ENCODE peak calls at places on chromosomes 7 and 10, in six cellular contexts. M is NT2/D1, K is SJSA1, S is fibroblast of the aortic adventitia, E is colonic mucosa, N is lower lobe of right lung. P is an unnamed sample.

GRCh38 chr7:141660259-141660658 is 41.7 kb downstream of the DENND11 start:
- DNase-seq in K (no peak), S (no peak), N (no peak), E (no peak), M (no peak), P (no peak)

GRCh38 chr10:118662228-118663035 is 67.0 kb upstream of the PRLHR start:
- DNase-seq in E (no peak), K (no peak), N (no peak), S (no peak), M (no peak), P (no peak)

GRCh38 chr10:113103131-113103830 is 153.2 kb downstream of the TCF7L2 start:
- DNase-seq in M (no peak), K (peak), E (no peak), S (no peak), N (no peak), P (peak)

GRCh38 chr10:101293007-101293723 is 60.8 kb upstream of the BTRC start:
- DNase-seq in K (no peak), N (no peak), M (no peak), E (no peak), S (no peak), P (no peak)

GRCh38 chr10:108051218-108051617 is 886.7 kb upstream of the SORCS1 start:
- DNase-seq in S (no peak), M (no peak), E (no peak), N (no peak), K (no peak), P (no peak)

GRCh38 chr7:152733286-152733934 is 26.1 kb upstream of the ACTR3B start:
- DNase-seq in E (no peak), M (no peak), S (peak), N (no peak), K (no peak), P (no peak)

GRCh38 chr7:38195804-38196595 is 18.0 kb downstream of the STARD3NL start:
- DNase-seq in M (no peak), S (peak), N (no peak), K (no peak), E (no peak), P (peak)

GRCh38 chr7:46566375-46566774 is 645.3 kb upstream of the IGFBP3 start:
- DNase-seq in E (no peak), N (no peak), M (no peak), S (peak), K (no peak), P (peak)

GRCh38 chr7:92831716-92832622 is 4.4 kb downstream of the CDK6 start:
- DNase-seq in N (no peak), E (peak), M (no peak), S (peak), K (peak), P (peak)

GRCh38 chr10:13450078-13450477 is 78.7 kb downstream of the BEND7 start:
- DNase-seq in S (peak), K (no peak), N (no peak), E (no peak), M (no peak), P (peak)

GRCh38 chr10:116849271-116850057 is at the start of gene ENO4:
- DNase-seq in M (peak), S (peak), E (peak), N (peak), K (peak), P (peak)

GRCh38 chr10:124093076-124093773 is at the start of gene CHST15:
- DNase-seq in K (no peak), N (peak), M (peak), S (peak), E (no peak), P (peak)

GRCh38 chr10:69327463-69328345 is 49.4 kb downstream of the HK1 start:
- DNase-seq in S (peak), N (peak), E (peak), K (no peak), M (no peak), P (peak)

GRCh38 chr7:51121945-51122425 is 194.6 kb downstream of the COBL start:
- DNase-seq in K (no peak), S (no peak), E (no peak), M (no peak), N (no peak), P (no peak)

GRCh38 chr10:15223174-15223573 is 54.7 kb upstream of the NMT2 start:
- DNase-seq in K (no peak), M (no peak), S (peak), E (no peak), N (no peak), P (peak)

GRCh38 chr10:50740351-50740688 is 584 bp downstream of the ASAH2B start:
- DNase-seq in S (peak), N (no peak), E (no peak), M (no peak), K (peak), P (peak)

GRCh38 chr10:37975407-37975991 is 948 bp downstream of the ZNF25 start:
- DNase-seq in S (peak), K (no peak), E (no peak), M (no peak), N (no peak), P (peak)

GRCh38 chr7:133976140-133976539 is 151.0 kb upstream of the LRGUK start:
- DNase-seq in K (no peak), E (no peak), M (no peak), N (no peak), S (no peak), P (no peak)

GRCh38 chr10:121084029-121084674 is 233.0 kb downstream of the WDR11 start:
- DNase-seq in N (no peak), M (no peak), S (no peak), K (no peak), E (no peak), P (no peak)

GRCh38 chr10:76547352-76547972 is 1090.1 kb downstream of the KCNMA1 start:
- DNase-seq in K (peak), E (peak), S (peak), M (peak), N (peak), P (peak)

GRCh38 chr7:130899638-130900401 is 165.8 kb upstream of the KLF14 start:
- DNase-seq in K (no peak), S (no peak), N (no peak), M (no peak), E (peak), P (no peak)

GRCh38 chr7:128809363-128809762 is 17.6 kb downstream of the CCDC136 start:
- DNase-seq in M (no peak), N (no peak), K (no peak), E (no peak), S (no peak), P (no peak)

GRCh38 chr7:128801008-128801407 is 9.2 kb downstream of the CCDC136 start:
- DNase-seq in K (no peak), N (no peak), S (no peak), E (peak), M (no peak), P (no peak)

GRCh38 chr7:128804472-128804871 is 12.7 kb downstream of the CCDC136 start:
- DNase-seq in M (no peak), E (no peak), N (no peak), K (no peak), S (no peak), P (no peak)

GRCh38 chr7:128801667-128802066 is 9.9 kb downstream of the CCDC136 start:
- DNase-seq in K (no peak), M (no peak), E (no peak), S (no peak), N (no peak), P (no peak)

DNA sequence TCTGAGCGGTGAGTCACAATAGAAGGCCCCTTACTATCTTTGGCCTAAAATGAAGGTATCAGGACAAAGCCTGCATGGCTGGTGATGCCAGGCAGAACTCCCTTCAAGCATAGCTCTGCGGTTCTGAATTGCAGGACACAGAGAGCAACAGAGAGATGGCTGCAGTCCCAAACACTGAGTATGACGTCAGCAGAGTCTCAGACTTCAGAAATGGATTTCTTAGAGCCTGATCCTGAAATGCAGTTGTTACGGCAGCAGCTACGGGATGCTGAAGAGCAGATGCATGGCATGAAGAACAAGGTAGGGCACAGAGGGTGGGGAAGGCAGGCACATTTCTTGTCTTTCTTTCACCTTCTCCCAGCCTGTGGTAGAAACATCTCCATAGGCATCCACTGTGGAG is 13.5 kb downstream of the CCDC136 start:
- DNase-seq in K (no peak), M (no peak), N (no peak), E (no peak), S (peak), P (no peak)
- H3K4me3 ChIP-seq in K (no peak), M (no peak), N (no peak), E (no peak), S (no peak), P (no peak)

GRCh38 chr7:339696-340095 is 49.7 kb downstream of the FOXL3 start:
- DNase-seq in K (no peak), E (no peak), M (no peak), N (no peak), S (no peak), P (no peak)
- H3K4me3 ChIP-seq in K (no peak), E (no peak), M (no peak), N (no peak), S (no peak), P (no peak)

DNA sequence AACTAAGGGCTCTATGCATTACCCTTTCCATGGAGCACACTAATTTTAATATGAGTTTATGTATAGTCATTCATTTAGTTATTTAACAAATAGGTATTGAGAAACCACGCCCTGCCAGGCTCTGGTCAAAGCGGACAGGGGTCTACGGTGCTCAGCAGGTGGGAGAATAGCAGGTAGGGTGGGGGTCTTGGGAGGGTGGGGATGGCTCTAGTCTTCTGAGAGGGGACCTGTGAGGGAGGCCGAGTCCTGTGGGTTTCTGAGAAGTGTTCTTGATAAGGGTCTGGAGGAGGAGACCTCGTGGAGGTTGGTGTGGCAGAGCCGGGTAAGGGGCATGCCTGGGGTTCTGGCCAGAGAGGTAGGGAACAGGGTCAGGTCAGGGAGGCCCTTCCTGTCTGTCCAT is 1.1 kb downstream of the WDFY4 start:
- DNase-seq in E (no peak), N (no peak), M (no peak), S (no peak), K (no peak), P (no peak)
- H3K4me3 ChIP-seq in E (no peak), N (peak), M (no peak), S (no peak), K (no peak), P (no peak)

GRCh38 chr10:72611783-72612182 is 14.1 kb downstream of the MICU1 start:
- DNase-seq in S (peak), M (no peak), N (no peak), K (no peak), E (no peak), P (no peak)

GRCh38 chr10:72615985-72616384 is 9.9 kb downstream of the MICU1 start:
- DNase-seq in E (no peak), K (no peak), S (peak), M (no peak), N (no peak), P (no peak)

GRCh38 chr10:72616716-72617115 is 9.2 kb downstream of the MICU1 start:
- DNase-seq in K (no peak), S (peak), M (no peak), N (no peak), E (no peak), P (no peak)

GRCh38 chr10:72612203-72612826 is 13.6 kb downstream of the MICU1 start:
- DNase-seq in N (no peak), E (no peak), M (no peak), S (peak), K (no peak), P (peak)
- H3K4me3 ChIP-seq in N (peak), E (no peak), M (no peak), S (no peak), K (no peak), P (peak)

GRCh38 chr7:18497082-18497481 is 1.5 kb downstream of the HDAC9 start:
- DNase-seq in M (no peak), E (no peak), S (no peak), N (no peak), K (no peak), P (no peak)
- H3K4me3 ChIP-seq in M (peak), E (no peak), S (peak), N (no peak), K (no peak), P (no peak)

DNA sequence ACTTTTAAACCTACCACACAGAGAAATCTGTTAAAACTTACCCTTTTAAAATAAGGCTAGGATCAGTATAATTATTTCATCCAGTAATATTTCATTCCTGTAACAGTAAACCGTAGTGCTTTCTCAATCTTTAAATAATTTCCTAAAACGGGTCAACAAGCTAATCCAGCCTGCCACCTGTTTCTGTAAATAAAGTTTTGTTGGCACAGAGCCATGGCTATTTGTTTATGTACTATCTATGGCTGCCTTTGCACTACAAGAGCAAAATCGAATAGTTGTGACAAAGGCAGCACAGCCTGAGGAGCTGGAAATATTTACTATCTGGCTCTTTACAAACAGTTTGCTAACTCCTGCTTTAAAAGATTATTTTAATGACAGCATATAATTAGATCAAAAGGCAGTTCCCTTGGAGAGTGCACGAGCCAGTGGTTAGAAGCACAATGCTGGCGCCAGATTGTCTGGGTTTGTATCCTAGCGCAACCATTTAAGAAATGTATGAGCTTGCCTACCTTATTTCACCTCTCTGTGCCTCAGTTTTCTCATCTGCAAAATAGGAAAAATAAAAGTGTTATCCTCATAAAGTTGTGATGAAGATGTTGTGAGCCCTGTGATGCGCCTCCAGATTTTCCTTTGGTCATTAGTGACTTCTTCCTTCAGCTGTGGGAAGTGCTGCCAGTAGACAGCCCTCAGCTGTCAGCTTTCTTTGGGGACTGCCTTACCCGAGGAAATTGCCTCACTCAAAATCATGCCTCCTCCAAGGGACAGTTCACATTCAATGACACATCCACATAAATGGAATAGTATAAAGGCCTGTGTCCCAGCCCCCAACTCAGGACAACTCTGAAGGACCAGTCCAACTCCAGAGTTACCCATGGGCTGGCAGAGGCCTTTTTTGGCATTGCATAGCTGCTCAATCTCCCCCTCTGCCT is 11.8 kb upstream of the MIOS start:
- DNase-seq in N (no peak), M (no peak), K (no peak), E (no peak), S (no peak), P (peak)
- H3K4me3 ChIP-seq in N (no peak), M (no peak), K (no peak), E (no peak), S (no peak), P (no peak)

DNA sequence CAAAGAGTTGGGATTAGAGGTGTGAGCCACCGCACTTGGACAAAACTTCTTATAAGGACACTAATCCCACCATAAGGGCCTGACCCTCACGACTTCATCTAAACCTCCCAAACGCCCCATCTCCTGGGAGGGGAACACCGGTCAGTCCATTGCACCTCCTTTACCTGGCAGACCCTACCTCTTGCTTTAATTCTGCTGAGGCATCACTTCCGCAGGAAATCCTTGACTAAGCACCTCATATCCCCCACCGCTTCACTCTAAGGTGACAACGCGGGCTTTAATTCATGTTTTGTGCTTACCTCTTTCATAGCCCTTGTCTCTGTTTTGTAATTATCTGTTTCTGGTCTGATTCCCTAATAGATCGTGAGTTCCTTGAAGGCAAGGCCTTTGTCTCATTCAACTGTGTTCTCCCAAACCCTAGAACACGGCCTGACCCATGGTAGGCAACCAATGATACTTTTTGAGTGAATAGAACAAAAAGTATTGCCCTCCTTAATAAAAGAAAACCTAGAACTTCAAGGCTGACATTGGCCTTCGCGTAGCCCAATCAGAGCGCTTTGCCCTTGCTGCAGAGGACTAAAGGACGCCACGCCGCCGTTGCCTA is 453 bp upstream of the ZNF862 start:
- DNase-seq in S (no peak), M (no peak), N (no peak), K (no peak), E (no peak), P (no peak)
- H3K4me3 ChIP-seq in S (no peak), M (no peak), N (no peak), K (peak), E (no peak), P (peak)

GRCh38 chr7:120733143-120733542 is 124.8 kb downstream of the TSPAN12 start:
- DNase-seq in S (peak), M (no peak), N (no peak), E (no peak), K (no peak), P (no peak)

GRCh38 chr7:120735791-120736190 is 122.2 kb downstream of the TSPAN12 start:
- DNase-seq in M (no peak), S (peak), E (no peak), K (no peak), N (no peak), P (no peak)

GRCh38 chr7:120732256-120732655 is 125.7 kb downstream of the TSPAN12 start:
- DNase-seq in S (peak), E (no peak), M (no peak), N (no peak), K (no peak), P (no peak)

GRCh38 chr7:120731276-120731675 is 126.7 kb downstream of the TSPAN12 start:
- DNase-seq in E (no peak), N (no peak), S (no peak), K (no peak), M (no peak), P (no peak)

DNA sequence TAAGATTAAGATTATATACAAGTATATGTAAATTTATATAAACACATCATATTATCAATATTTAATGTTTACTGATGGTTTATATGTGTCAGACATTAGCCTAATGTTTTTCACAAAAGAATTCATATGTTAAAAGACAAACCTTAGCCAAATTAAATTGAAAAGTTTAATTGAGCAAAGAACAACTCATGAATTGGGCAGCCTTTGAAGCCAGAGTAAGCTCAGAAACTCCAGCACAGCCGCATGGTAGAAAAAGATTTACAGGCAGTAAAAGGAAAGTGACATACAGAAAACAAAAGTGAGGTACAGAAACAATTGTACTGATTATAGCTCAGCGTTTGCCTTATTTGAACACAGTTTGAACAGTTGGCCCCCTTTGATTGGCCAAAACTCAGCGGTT is 124.1 kb downstream of the TSPAN12 start:
- DNase-seq in S (no peak), N (no peak), K (no peak), E (no peak), M (no peak), P (no peak)
- H3K4me3 ChIP-seq in S (no peak), N (no peak), K (no peak), E (no peak), M (no peak), P (no peak)

GRCh38 chr10:689433-690226 is at the start of gene DIP2C:
- DNase-seq in M (no peak), K (peak), E (peak), S (peak), N (peak), P (peak)
- H3K4me3 ChIP-seq in M (peak), K (peak), E (peak), S (peak), N (peak), P (peak)